ENCODE peak calls at places on chromosomes 16 and 17, in four cellular contexts. L is GM23338, J is heart left ventricle, G is BE2C. E is an unnamed sample. For H3K4me1, the result is how much of the 10 kb centered on the place peaks cover.

GRCh38 chr16:23410176-23410575 is 42.8 kb downstream of the COG7 start:
- DNase-seq in L (peak), J (no peak), G (no peak), E (no peak)

GRCh38 chr16:12187939-12188673 is 211.6 kb downstream of the SNX29 start:
- DNase-seq in L (no peak), J (no peak), G (no peak), E (no peak)

GRCh38 chr17:33990943-33991706 is 264.0 kb upstream of the CCL2 start:
- DNase-seq in L (no peak), J (no peak), G (peak), E (no peak)

GRCh38 chr17:41329279-41329925 is 13.9 kb upstream of the KRTAP17-1 start:
- DNase-seq in L (peak), J (no peak), G (peak), E (no peak)

GRCh38 chr17:77319211-77320031 is 178.7 kb downstream of the SEC14L1 start:
- DNase-seq in L (peak), J (peak), G (peak), E (no peak)

GRCh38 chr17:66746736-66747135 is 88.2 kb upstream of the CACNG5 start:
- DNase-seq in L (no peak), J (no peak), G (no peak), E (no peak)

GRCh38 chr16:46549477-46549876 is 71.7 kb downstream of the SHCBP1 start:
- DNase-seq in L (no peak), J (no peak), G (no peak), E (no peak)

GRCh38 chr16:8204769-8205168 is 385.5 kb downstream of the TMEM114 start:
- DNase-seq in L (no peak), J (no peak), G (no peak), E (no peak)

GRCh38 chr17:17871913-17872312 is 35.1 kb upstream of the SREBF1 start:
- DNase-seq in L (no peak), J (no peak), G (no peak), E (no peak)

GRCh38 chr16:10519929-10520868 is 60.2 kb downstream of the EMP2 start:
- DNase-seq in L (no peak), J (no peak), G (no peak), E (no peak)

GRCh38 chr16:57807968-57808528 is 5.8 kb upstream of the KIFC3 start:
- DNase-seq in L (peak), J (peak), G (peak), E (peak)

GRCh38 chr16:3661922-3662321 is 7.4 kb downstream of the DNASE1 start:
- DNase-seq in L (no peak), J (peak), G (no peak), E (no peak)

GRCh38 chr17:34811561-34811960 is 149.7 kb downstream of the CCT6B start:
- DNase-seq in L (no peak), J (no peak), G (no peak), E (no peak)

GRCh38 chr16:69494993-69495392 is 70.6 kb downstream of the CYB5B start:
- DNase-seq in L (peak), J (no peak), G (peak), E (no peak)

GRCh38 chr17:63420868-63421680 is 25.0 kb downstream of the CYB561 start:
- DNase-seq in L (no peak), J (no peak), G (no peak), E (no peak)

GRCh38 chr16:14309906-14310305 is 238.8 kb downstream of the MRTFB start:
- DNase-seq in L (no peak), J (no peak), G (no peak), E (no peak)
- H3K4me1 ChIP-seq in L (half or more), J (under half), G (under half), E (under half)

GRCh38 chr17:82890926-82891678 is 51.3 kb upstream of the ZNF750 start:
- DNase-seq in L (no peak), J (peak), G (no peak), E (no peak)

GRCh38 chr17:82890339-82890730 is 50.5 kb upstream of the ZNF750 start:
- DNase-seq in L (no peak), J (peak), G (no peak), E (no peak)

GRCh38 chr17:82888583-82889495 is 49.0 kb upstream of the ZNF750 start:
- DNase-seq in L (no peak), J (peak), G (peak), E (no peak)

GRCh38 chr17:82891911-82892310 is 52.1 kb upstream of the ZNF750 start:
- DNase-seq in L (no peak), J (peak), G (no peak), E (no peak)

GRCh38 chr17:82889496-82890338 is 49.9 kb upstream of the ZNF750 start:
- DNase-seq in L (no peak), J (peak), G (no peak), E (no peak)
- H3K4me1 ChIP-seq in L (under half), J (half or more), G (under half), E (under half)

DNA sequence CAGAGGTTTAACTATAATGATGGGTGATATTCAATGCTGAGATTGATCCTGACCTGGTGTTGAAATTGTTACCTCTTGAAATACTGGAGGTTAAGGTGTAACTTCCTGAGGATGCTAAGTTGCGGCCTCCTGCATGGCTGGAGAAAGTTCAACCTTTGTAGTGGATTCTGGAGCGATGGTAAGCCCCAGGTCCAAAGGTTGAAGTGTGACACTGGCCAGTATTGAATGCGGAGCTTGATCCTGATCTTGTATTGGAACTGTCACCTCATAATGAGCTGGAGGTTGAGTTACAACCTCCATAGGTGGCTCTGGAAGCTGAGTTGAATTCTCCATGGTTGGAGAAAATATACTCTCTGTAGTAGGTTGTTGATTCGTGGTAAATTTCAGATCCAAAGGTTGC is 17.0 kb downstream of the RDM1 start:
- DNase-seq in L (no peak), J (no peak), G (no peak), E (no peak)
- H3K4me1 ChIP-seq in L (under half), J (under half), G (under half), E (under half)

GRCh38 chr16:30430428-30430970 is 669 bp upstream of the DCTPP1 start:
- DNase-seq in L (no peak), J (peak), G (peak), E (no peak)

GRCh38 chr16:30429418-30429677 is 482 bp downstream of the DCTPP1 start:
- DNase-seq in L (peak), J (no peak), G (no peak), E (no peak)

GRCh38 chr16:30429678-30430427 is at the start of gene DCTPP1:
- DNase-seq in L (peak), J (peak), G (peak), E (peak)

GRCh38 chr16:30428055-30428454 is 1.8 kb downstream of the DCTPP1 start:
- DNase-seq in L (no peak), J (no peak), G (no peak), E (no peak)
- H3K4me1 ChIP-seq in L (under half), J (under half), G (under half), E (under half)